ENCODE peak calls at places on chromosome 13, in ten cellular contexts. One of them, this sample, is unnamed.

GRCh38 chr13:51000058-51000457 is 90.5 kb downstream of the RNASEH2B start:
- DNase-seq in uterus: no peak
- DNase-seq in RWPE2: no peak
- DNase-seq in NCI-H2107: no peak
- DNase-seq in left lung: no peak
- DNase-seq in stimulated activated CD4-positive, alpha-beta T cell treated with anti-CD3 and anti-CD28 coated beads, Interleukin-15, amount 100 ng/mL, for 1 hour: no peak
- DNase-seq in HFFc6: no peak
- DNase-seq in thyroid gland: no peak
- DNase-seq in iris pigment epithelial cell: no peak
- DNase-seq in stomach: no peak
- DNase-seq in this sample: no peak

GRCh38 chr13:47298506-47298905 is 401.7 kb upstream of the HTR2A start:
- DNase-seq in uterus: no peak
- DNase-seq in RWPE2: no peak
- DNase-seq in NCI-H2107: no peak
- DNase-seq in left lung: no peak
- DNase-seq in stimulated activated CD4-positive, alpha-beta T cell treated with anti-CD3 and anti-CD28 coated beads, Interleukin-15, amount 100 ng/mL, for 1 hour: no peak
- DNase-seq in HFFc6: no peak
- DNase-seq in thyroid gland: no peak
- DNase-seq in iris pigment epithelial cell: no peak
- DNase-seq in stomach: no peak
- DNase-seq in this sample: no peak

GRCh38 chr13:46797468-46798237 is 692 bp upstream of the ESD start:
- DNase-seq in uterus: no peak
- DNase-seq in RWPE2: no peak
- DNase-seq in NCI-H2107: no peak
- DNase-seq in left lung: no peak
- DNase-seq in stimulated activated CD4-positive, alpha-beta T cell treated with anti-CD3 and anti-CD28 coated beads, Interleukin-15, amount 100 ng/mL, for 1 hour: no peak
- DNase-seq in HFFc6: peak
- DNase-seq in thyroid gland: no peak
- DNase-seq in iris pigment epithelial cell: no peak
- DNase-seq in stomach: no peak
- DNase-seq in this sample: no peak

GRCh38 chr13:52850396-52851152 is 2.1 kb upstream of the PCDH8 start:
- DNase-seq in uterus: peak
- DNase-seq in RWPE2: peak
- DNase-seq in NCI-H2107: peak
- DNase-seq in left lung: peak
- DNase-seq in stimulated activated CD4-positive, alpha-beta T cell treated with anti-CD3 and anti-CD28 coated beads, Interleukin-15, amount 100 ng/mL, for 1 hour: no peak
- DNase-seq in HFFc6: no peak
- DNase-seq in thyroid gland: peak
- DNase-seq in iris pigment epithelial cell: peak
- DNase-seq in stomach: peak
- DNase-seq in this sample: peak

GRCh38 chr13:96958286-96958891 is 35.9 kb downstream of the OXGR1 start:
- DNase-seq in uterus: no peak
- DNase-seq in RWPE2: no peak
- DNase-seq in NCI-H2107: peak
- DNase-seq in left lung: no peak
- DNase-seq in stimulated activated CD4-positive, alpha-beta T cell treated with anti-CD3 and anti-CD28 coated beads, Interleukin-15, amount 100 ng/mL, for 1 hour: no peak
- DNase-seq in HFFc6: peak
- DNase-seq in thyroid gland: peak
- DNase-seq in iris pigment epithelial cell: peak
- DNase-seq in stomach: peak
- DNase-seq in this sample: peak

GRCh38 chr13:107743983-107744382 is 471.4 kb downstream of the LIG4 start:
- DNase-seq in uterus: no peak
- DNase-seq in RWPE2: no peak
- DNase-seq in NCI-H2107: no peak
- DNase-seq in left lung: no peak
- DNase-seq in stimulated activated CD4-positive, alpha-beta T cell treated with anti-CD3 and anti-CD28 coated beads, Interleukin-15, amount 100 ng/mL, for 1 hour: no peak
- DNase-seq in HFFc6: no peak
- DNase-seq in thyroid gland: no peak
- DNase-seq in iris pigment epithelial cell: peak
- DNase-seq in stomach: no peak
- DNase-seq in this sample: no peak

GRCh38 chr13:37225414-37226047 is 120.1 kb upstream of the CSNK1A1L start:
- DNase-seq in uterus: no peak
- DNase-seq in RWPE2: no peak
- DNase-seq in NCI-H2107: no peak
- DNase-seq in left lung: no peak
- DNase-seq in stimulated activated CD4-positive, alpha-beta T cell treated with anti-CD3 and anti-CD28 coated beads, Interleukin-15, amount 100 ng/mL, for 1 hour: no peak
- DNase-seq in HFFc6: peak
- DNase-seq in thyroid gland: no peak
- DNase-seq in iris pigment epithelial cell: peak
- DNase-seq in stomach: no peak
- DNase-seq in this sample: no peak

GRCh38 chr13:77207943-77208342 is 119.0 kb downstream of the MYCBP2 start:
- DNase-seq in uterus: no peak
- DNase-seq in RWPE2: no peak
- DNase-seq in NCI-H2107: no peak
- DNase-seq in left lung: no peak
- DNase-seq in stimulated activated CD4-positive, alpha-beta T cell treated with anti-CD3 and anti-CD28 coated beads, Interleukin-15, amount 100 ng/mL, for 1 hour: no peak
- DNase-seq in HFFc6: peak
- DNase-seq in thyroid gland: no peak
- DNase-seq in iris pigment epithelial cell: peak
- DNase-seq in stomach: no peak
- DNase-seq in this sample: no peak

GRCh38 chr13:62387642-62388041 is 972.0 kb upstream of the PCDH20 start:
- DNase-seq in uterus: no peak
- DNase-seq in RWPE2: no peak
- DNase-seq in NCI-H2107: no peak
- DNase-seq in left lung: no peak
- DNase-seq in stimulated activated CD4-positive, alpha-beta T cell treated with anti-CD3 and anti-CD28 coated beads, Interleukin-15, amount 100 ng/mL, for 1 hour: no peak
- DNase-seq in HFFc6: no peak
- DNase-seq in thyroid gland: no peak
- DNase-seq in iris pigment epithelial cell: peak
- DNase-seq in stomach: no peak
- DNase-seq in this sample: peak

GRCh38 chr13:80341771-80342271 is 895 bp upstream of the SPRY2 start:
- DNase-seq in uterus: peak
- DNase-seq in RWPE2: no peak
- DNase-seq in NCI-H2107: no peak
- DNase-seq in left lung: peak
- DNase-seq in stimulated activated CD4-positive, alpha-beta T cell treated with anti-CD3 and anti-CD28 coated beads, Interleukin-15, amount 100 ng/mL, for 1 hour: no peak
- DNase-seq in HFFc6: no peak
- DNase-seq in thyroid gland: peak
- DNase-seq in iris pigment epithelial cell: peak
- DNase-seq in stomach: no peak
- DNase-seq in this sample: no peak

GRCh38 chr13:56903710-56904109 is 237.0 kb upstream of the PRR20A start:
- DNase-seq in uterus: no peak
- DNase-seq in RWPE2: no peak
- DNase-seq in NCI-H2107: no peak
- DNase-seq in left lung: no peak
- DNase-seq in stimulated activated CD4-positive, alpha-beta T cell treated with anti-CD3 and anti-CD28 coated beads, Interleukin-15, amount 100 ng/mL, for 1 hour: no peak
- DNase-seq in HFFc6: no peak
- DNase-seq in thyroid gland: no peak
- DNase-seq in iris pigment epithelial cell: no peak
- DNase-seq in stomach: no peak
- DNase-seq in this sample: no peak

GRCh38 chr13:75803175-75803611 is 167.1 kb downstream of the LMO7 start:
- DNase-seq in uterus: no peak
- DNase-seq in RWPE2: no peak
- DNase-seq in NCI-H2107: no peak
- DNase-seq in left lung: no peak
- DNase-seq in stimulated activated CD4-positive, alpha-beta T cell treated with anti-CD3 and anti-CD28 coated beads, Interleukin-15, amount 100 ng/mL, for 1 hour: no peak
- DNase-seq in HFFc6: no peak
- DNase-seq in thyroid gland: no peak
- DNase-seq in iris pigment epithelial cell: no peak
- DNase-seq in stomach: peak
- DNase-seq in this sample: no peak

GRCh38 chr13:29125145-29125933 is 305.2 kb downstream of the MTUS2 start:
- DNase-seq in uterus: no peak
- DNase-seq in RWPE2: no peak
- DNase-seq in NCI-H2107: no peak
- DNase-seq in left lung: no peak
- DNase-seq in stimulated activated CD4-positive, alpha-beta T cell treated with anti-CD3 and anti-CD28 coated beads, Interleukin-15, amount 100 ng/mL, for 1 hour: no peak
- DNase-seq in HFFc6: no peak
- DNase-seq in thyroid gland: peak
- DNase-seq in iris pigment epithelial cell: no peak
- DNase-seq in stomach: no peak
- DNase-seq in this sample: no peak

GRCh38 chr13:64248371-64249065 is 2832.9 kb upstream of the PCDH20 start:
- DNase-seq in uterus: no peak
- DNase-seq in RWPE2: no peak
- DNase-seq in NCI-H2107: no peak
- DNase-seq in left lung: no peak
- DNase-seq in stimulated activated CD4-positive, alpha-beta T cell treated with anti-CD3 and anti-CD28 coated beads, Interleukin-15, amount 100 ng/mL, for 1 hour: no peak
- DNase-seq in HFFc6: peak
- DNase-seq in thyroid gland: no peak
- DNase-seq in iris pigment epithelial cell: peak
- DNase-seq in stomach: no peak
- DNase-seq in this sample: no peak

GRCh38 chr13:25153736-25154135 is 18.4 kb downstream of the AMER2 start:
- DNase-seq in uterus: no peak
- DNase-seq in RWPE2: no peak
- DNase-seq in NCI-H2107: no peak
- DNase-seq in left lung: no peak
- DNase-seq in stimulated activated CD4-positive, alpha-beta T cell treated with anti-CD3 and anti-CD28 coated beads, Interleukin-15, amount 100 ng/mL, for 1 hour: no peak
- DNase-seq in HFFc6: no peak
- DNase-seq in thyroid gland: no peak
- DNase-seq in iris pigment epithelial cell: no peak
- DNase-seq in stomach: no peak
- DNase-seq in this sample: no peak

This sample was measured in trophoblast cell.